ENCODE peak calls at places on chromosomes 13 and 19, in eight cellular contexts. I is aorta, V is stomach, B is neural progenitor cell, D is Caco-2, M is transverse colon, T is fibroblast of lung, G is Panc1. R is an unnamed sample.

GRCh38 chr13:110381029-110381360 is 73.9 kb downstream of the COL4A2 start:
- DNase-seq in I (no peak), D (no peak), V (no peak), G (no peak), M (no peak), T (no peak), B (no peak), R (no peak)

GRCh38 chr13:104593251-104593576 is 1527.0 kb upstream of the SLC10A2 start:
- DNase-seq in V (no peak), B (no peak), I (no peak), D (no peak), G (no peak), T (no peak), M (no peak), R (no peak)

GRCh38 chr19:9667898-9668297 is 7.0 kb downstream of the ZNF562 start:
- DNase-seq in B (no peak), M (no peak), I (no peak), D (no peak), V (no peak), G (no peak), T (no peak), R (no peak)

GRCh38 chr13:35898041-35898440 is 233.1 kb downstream of the DCLK1 start:
- DNase-seq in B (no peak), T (no peak), G (no peak), I (no peak), V (no peak), D (no peak), M (no peak), R (no peak)

GRCh38 chr13:80979035-80979641 is 638.2 kb upstream of the SPRY2 start:
- DNase-seq in G (peak; percentile 47), B (peak; percentile 74), I (no peak), D (peak; percentile 67), T (peak; percentile 87), M (peak; percentile 26), V (peak; percentile 28), R (peak; percentile 57)

GRCh38 chr19:4971424-4971793 is 2.5 kb downstream of the KDM4B start:
- DNase-seq in G (no peak), M (peak; percentile 65), T (no peak), B (no peak), V (peak; percentile 38), D (no peak), I (no peak), R (peak; percentile 11)

GRCh38 chr19:5966215-5966614 is 11.7 kb downstream of the RANBP3 start:
- DNase-seq in V (no peak), T (peak; percentile 88), I (no peak), M (no peak), G (no peak), D (no peak), B (no peak), R (no peak)

GRCh38 chr19:58181902-58182576 is 822 bp upstream of the ZNF274 start:
- DNase-seq in T (peak; percentile 20), B (peak; percentile 47), V (peak; percentile 27), G (no peak), M (peak; percentile 42), I (peak; percentile 59), D (peak; percentile 69), R (no peak)

GRCh38 chr19:38055655-38056521 is 148.9 kb downstream of the SIPA1L3 start:
- DNase-seq in I (no peak), T (no peak), B (peak; percentile 66), V (no peak), G (no peak), M (no peak), D (no peak), R (no peak)

GRCh38 chr13:43908156-43909126 is 28.7 kb downstream of the LACC1 start:
- DNase-seq in G (peak; percentile 5), B (peak; percentile 58), T (peak; percentile 78), M (no peak), D (no peak), I (no peak), V (no peak), R (peak; percentile 40)

GRCh38 chr19:17076539-17076919 is 952 bp downstream of the MYO9B start:
- DNase-seq in I (no peak), B (peak; percentile 29), D (no peak), G (no peak), T (no peak), V (no peak), M (peak; percentile 27), R (no peak)

GRCh38 chr13:71374471-71375041 is 492.4 kb downstream of the DACH1 start:
- DNase-seq in I (no peak), D (no peak), G (no peak), M (no peak), T (peak; percentile 12), B (peak; percentile 17), V (no peak), R (peak; percentile 93)

GRCh38 chr19:37973666-37974065 is 66.7 kb downstream of the SIPA1L3 start:
- DNase-seq in B (no peak), I (no peak), V (no peak), M (no peak), G (no peak), D (no peak), T (no peak), R (no peak)

GRCh38 chr13:75145926-75146325 is 336.0 kb downstream of the TBC1D4 start:
- DNase-seq in G (no peak), M (no peak), V (no peak), T (peak; percentile 84), I (no peak), D (no peak), B (no peak), R (no peak)

GRCh38 chr13:81051873-81052272 is 710.9 kb upstream of the SPRY2 start:
- DNase-seq in T (peak; percentile 18), V (no peak), M (no peak), I (no peak), D (no peak), B (peak; percentile 36), G (no peak), R (no peak)

GRCh38 chr19:11195169-11195568 is 2.2 kb downstream of the KANK2 start:
- DNase-seq in G (no peak), B (no peak), M (no peak), I (no peak), T (peak; percentile 39), V (no peak), D (no peak), R (no peak)

GRCh38 chr19:11192957-11193939 is 4.1 kb downstream of the KANK2 start:
- DNase-seq in V (no peak), G (no peak), M (no peak), I (no peak), B (no peak), D (no peak), T (no peak), R (no peak)

GRCh38 chr19:11195681-11196080 is 1.7 kb downstream of the KANK2 start:
- DNase-seq in D (no peak), M (no peak), I (no peak), T (no peak), B (no peak), V (no peak), G (no peak), R (no peak)

GRCh38 chr19:11194657-11195056 is 2.7 kb downstream of the KANK2 start:
- DNase-seq in V (no peak), M (no peak), I (no peak), T (peak; percentile 62), G (no peak), D (no peak), B (no peak), R (no peak)

GRCh38 chr19:11194173-11194572 is 3.2 kb downstream of the KANK2 start:
- DNase-seq in D (no peak), B (no peak), G (no peak), I (no peak), V (no peak), T (no peak), M (no peak), R (no peak)
- H3K4me1 ChIP-seq in D (no peaks in the 10 kb centered on the region), B (no peaks in the 10 kb centered on the region), G (peaks cover 22% of the 10 kb centered on the region), I (no peaks in the 10 kb centered on the region), V (peaks cover 70% of the 10 kb centered on the region), T (peaks cover 25% of the 10 kb centered on the region), M (peaks cover 11% of the 10 kb centered on the region), R (peaks cover 6% of the 10 kb centered on the region)

DNA sequence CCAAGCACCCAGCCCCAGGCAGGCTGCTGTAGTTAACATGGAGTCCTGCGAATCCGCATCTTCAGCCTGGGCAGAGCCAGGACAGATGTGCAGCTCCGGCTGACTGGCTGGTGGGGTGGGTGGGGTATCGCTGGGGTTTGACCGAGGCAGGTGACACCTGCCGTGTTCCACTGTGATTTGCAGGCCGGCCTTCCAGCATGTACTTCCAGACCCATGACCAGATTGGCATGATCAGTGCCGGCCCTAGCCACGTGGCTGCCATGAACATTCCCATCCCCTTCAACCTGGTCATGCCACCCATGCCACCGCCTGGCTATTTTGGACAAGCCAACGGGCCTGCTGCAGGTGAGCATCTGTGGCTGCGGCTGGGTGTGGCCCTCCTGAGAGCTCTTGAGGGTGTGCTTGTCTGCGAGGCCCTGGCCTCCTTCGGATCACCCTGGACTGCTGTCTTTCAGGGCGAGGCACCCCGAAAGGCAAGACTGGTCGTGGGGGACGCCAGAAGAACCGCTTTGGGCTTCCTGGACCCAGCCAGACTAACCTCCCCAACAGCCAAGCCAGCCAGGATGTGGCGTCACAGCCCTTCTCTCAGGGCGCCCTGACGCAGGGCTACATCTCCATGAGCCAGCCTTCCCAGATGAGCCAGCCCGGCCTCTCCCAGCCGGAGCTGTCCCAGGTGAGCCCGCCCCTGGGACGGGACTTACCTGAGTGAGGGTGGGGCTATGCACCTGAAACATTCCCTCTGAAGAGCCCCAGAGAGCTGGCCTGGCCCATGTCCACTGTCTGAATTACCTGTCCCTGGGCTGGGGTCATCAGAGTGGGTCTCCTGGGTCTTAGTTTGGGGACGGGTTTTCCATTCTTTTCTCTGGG is 30.6 kb downstream of the CERS1 start:
- DNase-seq in T (no peak), B (no peak), V (no peak), G (no peak), I (no peak), D (no peak), M (no peak), R (no peak)
- H3K36me3 ChIP-seq in T (peaks cover 39% of the 10 kb centered on the region), B (no peaks in the 10 kb centered on the region), V (peaks cover 66% of the 10 kb centered on the region), G (peaks cover 5% of the 10 kb centered on the region), I (peaks cover 16% of the 10 kb centered on the region), D (peaks cover 6% of the 10 kb centered on the region), M (peaks cover 4% of the 10 kb centered on the region), R (peaks cover 68% of the 10 kb centered on the region)

DNA sequence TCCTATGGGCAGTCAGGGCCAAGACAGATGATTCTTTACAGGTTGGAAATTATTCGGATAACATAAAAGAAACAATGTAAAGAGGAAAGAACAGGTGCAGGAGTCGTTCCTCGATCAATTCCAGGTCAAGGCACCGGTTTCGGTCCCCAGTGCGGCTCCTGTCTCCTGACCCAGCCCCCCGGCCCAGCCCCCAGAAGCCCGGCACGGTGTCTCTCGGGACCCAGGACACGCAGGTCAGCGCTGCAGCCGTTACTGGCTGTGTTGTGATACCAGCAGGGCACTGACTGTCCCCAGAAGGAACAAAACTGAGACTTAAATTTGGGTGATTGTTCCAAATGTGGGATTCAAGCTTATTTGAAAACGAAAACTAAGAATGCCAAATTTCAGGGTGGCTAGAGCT is 8.5 kb downstream of the RASA3 start:
- DNase-seq in V (no peak), B (no peak), I (no peak), M (no peak), T (no peak), G (no peak), D (no peak), R (no peak)
- H3K4me1 ChIP-seq in V (peaks cover 13% of the 10 kb centered on the region), B (peaks cover 25% of the 10 kb centered on the region), I (no peaks in the 10 kb centered on the region), M (peaks cover 15% of the 10 kb centered on the region), T (peaks cover 32% of the 10 kb centered on the region), G (peaks cover 64% of the 10 kb centered on the region), D (peaks cover 11% of the 10 kb centered on the region), R (no peaks in the 10 kb centered on the region)

DNA sequence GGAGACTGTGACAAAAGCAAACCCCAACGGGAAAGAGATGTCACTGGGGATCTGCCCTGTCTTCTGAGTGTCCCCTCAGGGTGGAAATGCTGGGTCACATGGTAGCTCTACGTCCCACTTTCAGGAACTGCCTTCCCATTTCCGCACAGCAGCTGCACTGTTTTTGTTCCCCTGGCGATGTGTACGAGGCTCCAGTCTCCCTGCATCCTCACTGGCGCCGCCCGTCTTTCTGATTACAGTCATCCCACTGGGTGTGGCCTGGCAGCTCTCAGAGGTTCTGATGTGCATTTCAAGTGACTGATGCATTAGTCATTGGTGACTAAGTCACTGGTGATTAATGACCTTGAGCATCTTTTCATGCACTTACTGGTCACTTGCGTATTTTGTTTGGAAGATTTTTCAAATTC is 21.2 kb downstream of the PCID2 start:
- DNase-seq in G (peak; percentile 91), V (peak; percentile 72), D (peak; percentile 82), B (no peak), T (peak; percentile 99), I (peak; percentile 89), M (peak; percentile 51), R (peak; percentile 8)
- H3K36me3 ChIP-seq in G (peaks cover 4% of the 10 kb centered on the region), V (peaks cover 13% of the 10 kb centered on the region), D (no peaks in the 10 kb centered on the region), B (peaks cover 11% of the 10 kb centered on the region), T (peaks cover 24% of the 10 kb centered on the region), I (peaks cover 8% of the 10 kb centered on the region), M (no peaks in the 10 kb centered on the region), R (peaks cover 49% of the 10 kb centered on the region)

R was measured in HAP-1.